ENCODE peak calls at places on chromosome 11, in six cellular contexts. Y, Z, Q, O, A and J are unnamed samples.

GRCh38 chr11:72807021-72807693 is 7.1 kb upstream of the ATG16L2 start:
- ATAC-seq in Y (no peak), Z (no peak), Q (no peak), O (peak), A (no peak), J (peak)

GRCh38 chr11:47391077-47391583 is 12.8 kb upstream of the SPI1 start:
- ATAC-seq in Y (no peak), Z (no peak), Q (no peak), O (no peak), A (no peak), J (no peak)

GRCh38 chr11:127056338-127056971 is 55.9 kb upstream of the KIRREL3 start:
- ATAC-seq in Y (no peak), Z (peak), Q (no peak), O (no peak), A (no peak), J (no peak)

GRCh38 chr11:64859542-64860414 is 15.3 kb upstream of the CDC42BPG start:
- ATAC-seq in Y (no peak), Z (no peak), Q (peak), O (no peak), A (peak), J (no peak)

GRCh38 chr11:2399488-2400068 is 972 bp upstream of the TSSC4 start:
- ATAC-seq in Y (peak), Z (peak), Q (peak), O (no peak), A (no peak), J (peak)

GRCh38 chr11:34756591-34756990 is 135.7 kb downstream of the EHF start:
- ATAC-seq in Y (no peak), Z (no peak), Q (no peak), O (no peak), A (no peak), J (no peak)

GRCh38 chr11:131537196-131537595 is 166.8 kb downstream of the NTM start:
- ATAC-seq in Y (no peak), Z (no peak), Q (no peak), O (no peak), A (no peak), J (no peak)

GRCh38 chr11:61162092-61162935 is 1.1 kb upstream of the VPS37C start:
- ATAC-seq in Y (peak), Z (no peak), Q (no peak), O (no peak), A (no peak), J (no peak)

DNA sequence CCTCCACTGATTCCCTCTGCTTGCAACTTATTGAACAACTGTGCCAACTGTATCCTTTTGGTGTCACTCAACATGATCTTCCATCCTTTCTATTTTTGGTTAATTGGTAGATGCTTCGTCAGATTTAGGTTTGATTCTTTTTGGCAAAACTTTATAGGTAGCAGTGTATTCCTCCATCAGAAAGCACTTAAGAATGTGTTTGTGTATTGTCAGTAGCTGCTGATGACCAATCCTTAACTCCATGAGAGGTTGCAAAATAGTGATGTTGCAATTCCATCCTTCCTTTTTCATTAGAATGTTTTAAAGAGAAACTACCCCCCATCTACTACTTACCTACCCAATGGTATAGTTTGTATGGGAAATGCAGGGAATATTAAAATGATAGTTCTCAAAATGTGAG is 22.1 kb downstream of the FAM76B start:
- ATAC-seq in Y (no peak), Z (no peak), Q (no peak), O (peak), A (no peak), J (peak)
- H3K27ac ChIP-seq in Y (no peak), Z (no peak), Q (no peak), O (no peak), A (no peak), J (no peak)

DNA sequence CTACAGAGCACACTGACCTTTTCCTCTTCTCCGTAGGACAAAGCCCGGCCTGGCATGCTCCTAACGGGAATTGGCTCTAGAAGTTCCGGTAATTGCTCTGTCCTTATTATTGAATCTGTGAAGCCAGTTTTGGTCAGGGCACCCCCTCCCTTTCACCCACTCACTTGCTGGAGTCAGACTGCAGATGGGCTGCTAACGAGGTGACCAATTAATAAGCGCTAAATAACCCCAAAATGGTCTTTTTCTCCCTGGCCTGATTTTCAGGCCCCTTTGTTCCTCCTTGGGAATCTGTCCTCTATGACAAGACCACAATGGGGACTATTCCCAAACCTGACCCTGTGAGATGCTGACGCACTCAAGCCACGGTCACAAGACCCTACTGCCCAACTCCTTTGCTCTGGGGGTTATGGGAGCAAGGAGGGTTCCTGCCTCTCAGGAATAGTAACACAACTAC is 610.0 kb upstream of the CADM1 start:
- ATAC-seq in Y (no peak), Z (no peak), Q (no peak), O (no peak), A (no peak), J (no peak)
- H3K27ac ChIP-seq in Y (no peak), Z (no peak), Q (no peak), O (no peak), A (no peak), J (no peak)

GRCh38 chr11:724733-725386 is 18.8 kb downstream of the EPS8L2 start:
- ATAC-seq in Y (no peak), Z (no peak), Q (no peak), O (no peak), A (no peak), J (no peak)

GRCh38 chr11:724063-724732 is 18.2 kb downstream of the EPS8L2 start:
- ATAC-seq in Y (no peak), Z (no peak), Q (no peak), O (no peak), A (no peak), J (no peak)

GRCh38 chr11:726278-726915 is 20.4 kb downstream of the EPS8L2 start:
- ATAC-seq in Y (no peak), Z (peak), Q (peak), O (peak), A (peak), J (no peak)

GRCh38 chr11:727281-727701 is 20.0 kb upstream of the TALDO1 start:
- ATAC-seq in Y (no peak), Z (no peak), Q (no peak), O (no peak), A (no peak), J (no peak)

GRCh38 chr11:725624-726202 is 19.7 kb downstream of the EPS8L2 start:
- ATAC-seq in Y (no peak), Z (peak), Q (no peak), O (no peak), A (no peak), J (no peak)
- H3K27ac ChIP-seq in Y (no peak), Z (no peak), Q (no peak), O (no peak), A (no peak), J (peak)

DNA sequence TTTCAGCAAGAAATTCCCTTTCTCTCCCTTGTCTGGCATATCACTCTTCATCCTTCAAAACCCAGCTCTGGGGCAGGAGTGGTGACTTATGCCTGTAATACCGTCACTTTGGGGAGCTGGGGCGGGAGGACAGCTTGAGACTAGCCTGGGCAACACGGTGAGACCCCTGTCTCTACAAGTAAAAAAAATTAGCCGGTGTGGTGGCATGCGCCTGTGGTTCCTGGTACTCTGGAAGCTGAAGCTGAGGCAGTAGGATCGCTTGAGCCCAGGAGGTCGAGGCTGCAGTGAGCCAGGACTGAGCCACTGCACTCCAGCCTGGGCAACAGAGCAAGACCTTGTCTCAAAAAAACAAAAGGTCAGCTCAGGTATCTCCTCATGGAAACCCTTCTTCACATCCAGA is 1.4 kb upstream of the RCE1 start:
- ATAC-seq in Y (no peak), Z (no peak), Q (no peak), O (no peak), A (no peak), J (no peak)
- H3K27ac ChIP-seq in Y (no peak), Z (no peak), Q (peak), O (no peak), A (peak), J (no peak)